ENCODE peak calls at places on chromosomes 11 and 22, in five cellular contexts. Z, V, J, P and X are unnamed samples.
A peak's percentile ranks its signal among the peaks of the same experiment; 100 is the strongest.

GRCh38 chr11:86593833-86594232 is 78.6 kb downstream of the ME3 start:
- DNase-seq in J (no peak), P (no peak), V (no peak), Z (peak; percentile 66), X (no peak)

GRCh38 chr11:64848779-64849599 is 4.5 kb upstream of the CDC42BPG start:
- DNase-seq in Z (no peak), J (no peak), P (no peak), V (no peak), X (no peak)

GRCh38 chr11:86719781-86720463 is 47.5 kb upstream of the ME3 start:
- DNase-seq in V (peak; percentile 84), P (peak; percentile 81), Z (peak; percentile 90), J (no peak), X (peak; percentile 66)

GRCh38 chr11:33804471-33804870 is 30.2 kb upstream of the FBXO3 start:
- DNase-seq in P (no peak), V (no peak), Z (no peak), J (no peak), X (no peak)

GRCh38 chr11:119181677-119182412 is 3.4 kb upstream of the NHERF4 start:
- DNase-seq in V (no peak), J (no peak), Z (no peak), P (no peak), X (no peak)

GRCh38 chr22:30385913-30386312 is 1.3 kb downstream of the RNF215 start:
- DNase-seq in Z (no peak), V (no peak), P (no peak), J (no peak), X (no peak)

GRCh38 chr11:72975778-72976520 is 161.7 kb downstream of the ATG16L2 start:
- DNase-seq in J (no peak), Z (peak; percentile 87), V (peak; percentile 51), P (peak; percentile 34), X (peak; percentile 77)

GRCh38 chr11:47667555-47667954 is 25.2 kb upstream of the MTCH2 start:
- DNase-seq in P (no peak), V (no peak), Z (peak; percentile 27), J (no peak), X (no peak)

GRCh38 chr11:107565219-107565937 is at the start of gene ALKBH8:
- DNase-seq in P (peak; percentile 60), V (peak; percentile 76), J (peak; percentile 79), Z (peak; percentile 59), X (peak; percentile 62)

GRCh38 chr11:106133529-106133928 is 56.1 kb downstream of the AASDHPPT start:
- DNase-seq in Z (peak; percentile 13), V (no peak), P (no peak), J (no peak), X (no peak)

GRCh38 chr11:90525962-90526361 is 303.1 kb upstream of the CHORDC1 start:
- DNase-seq in V (no peak), P (no peak), Z (no peak), J (no peak), X (no peak)

GRCh38 chr22:35205956-35206355 is 51.3 kb upstream of the HMGXB4 start:
- DNase-seq in V (no peak), P (no peak), J (no peak), Z (peak; percentile 33), X (no peak)

GRCh38 chr11:111743700-111744099 is 22.5 kb downstream of the PPP2R1B start:
- DNase-seq in P (no peak), V (no peak), J (no peak), Z (no peak), X (no peak)

GRCh38 chr22:24002272-24002671 is 3.0 kb downstream of the GSTT4 start:
- DNase-seq in Z (no peak), J (no peak), V (no peak), P (peak; percentile 92), X (no peak)

GRCh38 chr11:13726456-13726855 is 58.0 kb downstream of the FAR1 start:
- DNase-seq in V (no peak), J (no peak), Z (no peak), P (no peak), X (no peak)

GRCh38 chr11:64753380-64754123 is 6.2 kb downstream of the PYGM start:
- DNase-seq in J (no peak), Z (no peak), P (no peak), V (no peak), X (no peak)

GRCh38 chr22:49366437-49366836 is 461.2 kb downstream of the BRD1 start:
- DNase-seq in J (peak; percentile 15), P (no peak), V (no peak), Z (no peak), X (no peak)

GRCh38 chr11:33542921-33543320 is 157.7 kb downstream of the C11orf91 start:
- DNase-seq in Z (peak; percentile 54), J (no peak), P (peak; percentile 92), V (peak; percentile 73), X (peak; percentile 46)

GRCh38 chr11:1222491-1223345 is at the start of gene MUC5B:
- DNase-seq in P (no peak), J (peak; percentile 52), V (no peak), Z (no peak), X (no peak)

GRCh38 chr11:72038491-72038890 is 39.8 kb downstream of the IL18BP start:
- DNase-seq in P (no peak), J (peak; percentile 81), Z (no peak), V (no peak), X (no peak)

GRCh38 chr11:12414641-12415040 is 37.3 kb downstream of the PARVA start:
- DNase-seq in Z (no peak), P (no peak), J (no peak), V (no peak), X (no peak)

GRCh38 chr11:61053198-61053597 is 49.1 kb upstream of the CD5 start:
- DNase-seq in Z (no peak), P (no peak), V (no peak), J (no peak), X (no peak)

GRCh38 chr11:93396356-93396755 is 65.8 kb downstream of the DEUP1 start:
- DNase-seq in P (no peak), Z (no peak), J (no peak), V (peak; percentile 19), X (peak; percentile 27)

GRCh38 chr22:42179616-42180015 is 49.0 kb upstream of the CYP2D6 start:
- DNase-seq in V (peak; percentile 63), P (no peak), Z (no peak), J (no peak), X (peak; percentile 59)